ENCODE peak calls at places on chromosome 15, in seven cellular contexts. One of them, this sample, is unnamed.

GRCh38 chr15:40329804-40330203 is 6.3 kb downstream of the INAFM2 start:
- DNase-seq in natural killer cell: no peak
- DNase-seq in kidney glomerular epithelial cell: no peak
- DNase-seq in AML-193: no peak
- DNase-seq in A172: no peak
- DNase-seq in neural crest cell: no peak
- DNase-seq in Daoy: no peak
- DNase-seq in this sample: no peak

GRCh38 chr15:25899870-25900269 is 36.7 kb upstream of the ATP10A start:
- DNase-seq in natural killer cell: no peak
- DNase-seq in kidney glomerular epithelial cell: no peak
- DNase-seq in AML-193: no peak
- DNase-seq in A172: no peak
- DNase-seq in neural crest cell: no peak
- DNase-seq in Daoy: no peak
- DNase-seq in this sample: no peak

GRCh38 chr15:90570643-90571042 is 40.9 kb downstream of the CRTC3 start:
- DNase-seq in natural killer cell: no peak
- DNase-seq in kidney glomerular epithelial cell: no peak
- DNase-seq in AML-193: no peak
- DNase-seq in A172: no peak
- DNase-seq in neural crest cell: no peak
- DNase-seq in Daoy: no peak
- DNase-seq in this sample: no peak

GRCh38 chr15:81225161-81225671 is 28.5 kb downstream of the IL16 start:
- DNase-seq in natural killer cell: no peak
- DNase-seq in kidney glomerular epithelial cell: no peak
- DNase-seq in AML-193: no peak
- DNase-seq in A172: no peak
- DNase-seq in neural crest cell: no peak
- DNase-seq in Daoy: no peak
- DNase-seq in this sample: no peak

GRCh38 chr15:36232491-36232890 is 346.9 kb upstream of the CDIN1 start:
- DNase-seq in natural killer cell: no peak
- DNase-seq in kidney glomerular epithelial cell: no peak
- DNase-seq in AML-193: no peak
- DNase-seq in A172: no peak
- DNase-seq in neural crest cell: no peak
- DNase-seq in Daoy: no peak
- DNase-seq in this sample: no peak

GRCh38 chr15:95284933-95285401 is 1045.5 kb upstream of the NR2F2 start:
- DNase-seq in natural killer cell: no peak
- DNase-seq in kidney glomerular epithelial cell: peak
- DNase-seq in AML-193: peak
- DNase-seq in A172: no peak
- DNase-seq in neural crest cell: no peak
- DNase-seq in Daoy: no peak
- DNase-seq in this sample: no peak

GRCh38 chr15:94363382-94363781 is 132.0 kb downstream of the MCTP2 start:
- DNase-seq in natural killer cell: no peak
- DNase-seq in kidney glomerular epithelial cell: no peak
- DNase-seq in AML-193: no peak
- DNase-seq in A172: no peak
- DNase-seq in neural crest cell: no peak
- DNase-seq in Daoy: no peak
- DNase-seq in this sample: no peak

GRCh38 chr15:90000175-90000923 is 775 bp upstream of the ZNF710 start:
- DNase-seq in natural killer cell: no peak
- DNase-seq in kidney glomerular epithelial cell: no peak
- DNase-seq in AML-193: no peak
- DNase-seq in A172: no peak
- DNase-seq in neural crest cell: peak
- DNase-seq in Daoy: peak
- DNase-seq in this sample: no peak

GRCh38 chr15:40197434-40197833 is 36.6 kb downstream of the BUB1B start:
- DNase-seq in natural killer cell: no peak
- DNase-seq in kidney glomerular epithelial cell: no peak
- DNase-seq in AML-193: no peak
- DNase-seq in A172: no peak
- DNase-seq in neural crest cell: no peak
- DNase-seq in Daoy: no peak
- DNase-seq in this sample: no peak

GRCh38 chr15:52247481-52247880 is 48.1 kb downstream of the MYO5C start:
- DNase-seq in natural killer cell: no peak
- DNase-seq in kidney glomerular epithelial cell: no peak
- DNase-seq in AML-193: no peak
- DNase-seq in A172: no peak
- DNase-seq in neural crest cell: no peak
- DNase-seq in Daoy: no peak
- DNase-seq in this sample: no peak

GRCh38 chr15:90095521-90095959 is 6.7 kb downstream of the IDH2 start:
- DNase-seq in natural killer cell: no peak
- DNase-seq in kidney glomerular epithelial cell: no peak
- DNase-seq in AML-193: no peak
- DNase-seq in A172: no peak
- DNase-seq in neural crest cell: no peak
- DNase-seq in Daoy: no peak
- DNase-seq in this sample: peak

This sample was measured in SW480.